ENCODE peak calls at places on chromosome 20, in nine cellular contexts. One of them, this sample, is unnamed.

GRCh38 chr20:8291873-8292272 is 159.8 kb downstream of the PLCB1 start:
- DNase-seq in SK-N-SH: no peak
- DNase-seq in GM06990: no peak
- DNase-seq in globus pallidus: no peak
- DNase-seq in SW480: no peak
- DNase-seq in NCI-H1092 treated with DMSO at 0.1 percent for 48 hours: no peak
- DNase-seq in effector CD4-positive, alpha-beta T cell: no peak
- DNase-seq in stimulated activated CD4-positive, alpha-beta T cell treated with anti-CD3 and anti-CD28 coated beads, TNF-alpha, amount 100 ng/mL, for 24 hours: no peak
- DNase-seq in PC-9: no peak
- DNase-seq in this sample: no peak

GRCh38 chr20:37220255-37220654 is 40.9 kb upstream of the MROH8 start:
- DNase-seq in effector CD4-positive, alpha-beta T cell: no peak
- DNase-seq in SW480: no peak
- DNase-seq in GM06990: no peak
- DNase-seq in stimulated activated CD4-positive, alpha-beta T cell treated with anti-CD3 and anti-CD28 coated beads, TNF-alpha, amount 100 ng/mL, for 24 hours: no peak
- DNase-seq in NCI-H1092 treated with DMSO at 0.1 percent for 48 hours: no peak
- DNase-seq in SK-N-SH: peak; percentile 38
- DNase-seq in PC-9: no peak
- DNase-seq in globus pallidus: no peak
- DNase-seq in this sample: no peak

GRCh38 chr20:19802492-19803158 is 44.6 kb downstream of the RIN2 start:
- DNase-seq in effector CD4-positive, alpha-beta T cell: no peak
- DNase-seq in globus pallidus: no peak
- DNase-seq in stimulated activated CD4-positive, alpha-beta T cell treated with anti-CD3 and anti-CD28 coated beads, TNF-alpha, amount 100 ng/mL, for 24 hours: no peak
- DNase-seq in NCI-H1092 treated with DMSO at 0.1 percent for 48 hours: no peak
- DNase-seq in GM06990: no peak
- DNase-seq in SK-N-SH: no peak
- DNase-seq in PC-9: peak; percentile 68
- DNase-seq in SW480: peak; percentile 67
- DNase-seq in this sample: peak; percentile 65

GRCh38 chr20:64111841-64112641 is 4.7 kb upstream of the NPBWR2 start:
- DNase-seq in PC-9: peak; percentile 13
- DNase-seq in SW480: no peak
- DNase-seq in NCI-H1092 treated with DMSO at 0.1 percent for 48 hours: no peak
- DNase-seq in GM06990: no peak
- DNase-seq in globus pallidus: no peak
- DNase-seq in stimulated activated CD4-positive, alpha-beta T cell treated with anti-CD3 and anti-CD28 coated beads, TNF-alpha, amount 100 ng/mL, for 24 hours: no peak
- DNase-seq in effector CD4-positive, alpha-beta T cell: no peak
- DNase-seq in SK-N-SH: peak; percentile 80
- DNase-seq in this sample: no peak

GRCh38 chr20:26135325-26136110 is 438.9 kb upstream of the ZNF337 start:
- DNase-seq in stimulated activated CD4-positive, alpha-beta T cell treated with anti-CD3 and anti-CD28 coated beads, TNF-alpha, amount 100 ng/mL, for 24 hours: no peak
- DNase-seq in globus pallidus: no peak
- DNase-seq in SW480: no peak
- DNase-seq in GM06990: no peak
- DNase-seq in NCI-H1092 treated with DMSO at 0.1 percent for 48 hours: peak; percentile 90
- DNase-seq in PC-9: no peak
- DNase-seq in SK-N-SH: no peak
- DNase-seq in effector CD4-positive, alpha-beta T cell: no peak
- DNase-seq in this sample: no peak

GRCh38 chr20:35040090-35040489 is 52.5 kb downstream of the TRPC4AP start:
- DNase-seq in SK-N-SH: no peak
- DNase-seq in effector CD4-positive, alpha-beta T cell: no peak
- DNase-seq in PC-9: no peak
- DNase-seq in stimulated activated CD4-positive, alpha-beta T cell treated with anti-CD3 and anti-CD28 coated beads, TNF-alpha, amount 100 ng/mL, for 24 hours: no peak
- DNase-seq in globus pallidus: no peak
- DNase-seq in GM06990: no peak
- DNase-seq in SW480: no peak
- DNase-seq in NCI-H1092 treated with DMSO at 0.1 percent for 48 hours: no peak
- DNase-seq in this sample: no peak

GRCh38 chr20:34316191-34316814 is 13.1 kb upstream of the AHCY start:
- DNase-seq in SK-N-SH: no peak
- DNase-seq in PC-9: peak; percentile 89
- DNase-seq in SW480: peak; percentile 76
- DNase-seq in GM06990: no peak
- DNase-seq in stimulated activated CD4-positive, alpha-beta T cell treated with anti-CD3 and anti-CD28 coated beads, TNF-alpha, amount 100 ng/mL, for 24 hours: no peak
- DNase-seq in NCI-H1092 treated with DMSO at 0.1 percent for 48 hours: no peak
- DNase-seq in effector CD4-positive, alpha-beta T cell: no peak
- DNase-seq in globus pallidus: no peak
- DNase-seq in this sample: peak; percentile 61

GRCh38 chr20:57378107-57378506 is 13.1 kb upstream of the RBM38 start:
- DNase-seq in PC-9: no peak
- DNase-seq in SK-N-SH: no peak
- DNase-seq in effector CD4-positive, alpha-beta T cell: no peak
- DNase-seq in globus pallidus: no peak
- DNase-seq in GM06990: no peak
- DNase-seq in stimulated activated CD4-positive, alpha-beta T cell treated with anti-CD3 and anti-CD28 coated beads, TNF-alpha, amount 100 ng/mL, for 24 hours: no peak
- DNase-seq in SW480: no peak
- DNase-seq in NCI-H1092 treated with DMSO at 0.1 percent for 48 hours: no peak
- DNase-seq in this sample: no peak

GRCh38 chr20:61253264-61253639 is 1.2 kb downstream of the CDH4 start:
- DNase-seq in GM06990: no peak
- DNase-seq in NCI-H1092 treated with DMSO at 0.1 percent for 48 hours: no peak
- DNase-seq in SW480: no peak
- DNase-seq in globus pallidus: no peak
- DNase-seq in stimulated activated CD4-positive, alpha-beta T cell treated with anti-CD3 and anti-CD28 coated beads, TNF-alpha, amount 100 ng/mL, for 24 hours: no peak
- DNase-seq in SK-N-SH: peak; percentile 69
- DNase-seq in effector CD4-positive, alpha-beta T cell: no peak
- DNase-seq in PC-9: no peak
- DNase-seq in this sample: no peak

GRCh38 chr20:62918830-62919229 is 7.5 kb downstream of the DIDO1 start:
- DNase-seq in SK-N-SH: no peak
- DNase-seq in stimulated activated CD4-positive, alpha-beta T cell treated with anti-CD3 and anti-CD28 coated beads, TNF-alpha, amount 100 ng/mL, for 24 hours: no peak
- DNase-seq in GM06990: no peak
- DNase-seq in globus pallidus: no peak
- DNase-seq in SW480: no peak
- DNase-seq in NCI-H1092 treated with DMSO at 0.1 percent for 48 hours: no peak
- DNase-seq in PC-9: no peak
- DNase-seq in effector CD4-positive, alpha-beta T cell: peak; percentile 40
- DNase-seq in this sample: no peak

GRCh38 chr20:1881240-1881835 is 13.9 kb upstream of the SIRPA start:
- DNase-seq in stimulated activated CD4-positive, alpha-beta T cell treated with anti-CD3 and anti-CD28 coated beads, TNF-alpha, amount 100 ng/mL, for 24 hours: no peak
- DNase-seq in GM06990: no peak
- DNase-seq in PC-9: no peak
- DNase-seq in SK-N-SH: no peak
- DNase-seq in effector CD4-positive, alpha-beta T cell: no peak
- DNase-seq in NCI-H1092 treated with DMSO at 0.1 percent for 48 hours: no peak
- DNase-seq in globus pallidus: peak; percentile 73
- DNase-seq in SW480: no peak
- DNase-seq in this sample: no peak

GRCh38 chr20:31836853-31837608 is 8.4 kb downstream of the FOXS1 start:
- DNase-seq in globus pallidus: no peak
- DNase-seq in SK-N-SH: peak; percentile 84
- DNase-seq in effector CD4-positive, alpha-beta T cell: no peak
- DNase-seq in NCI-H1092 treated with DMSO at 0.1 percent for 48 hours: no peak
- DNase-seq in GM06990: no peak
- DNase-seq in SW480: no peak
- DNase-seq in PC-9: no peak
- DNase-seq in stimulated activated CD4-positive, alpha-beta T cell treated with anti-CD3 and anti-CD28 coated beads, TNF-alpha, amount 100 ng/mL, for 24 hours: no peak
- DNase-seq in this sample: no peak

GRCh38 chr20:36317675-36318074 is 11.5 kb downstream of the DLGAP4 start:
- DNase-seq in GM06990: no peak
- DNase-seq in stimulated activated CD4-positive, alpha-beta T cell treated with anti-CD3 and anti-CD28 coated beads, TNF-alpha, amount 100 ng/mL, for 24 hours: no peak
- DNase-seq in PC-9: no peak
- DNase-seq in SK-N-SH: peak; percentile 31
- DNase-seq in SW480: peak; percentile 30
- DNase-seq in NCI-H1092 treated with DMSO at 0.1 percent for 48 hours: no peak
- DNase-seq in globus pallidus: no peak
- DNase-seq in effector CD4-positive, alpha-beta T cell: no peak
- DNase-seq in this sample: no peak

GRCh38 chr20:31709939-31710338 is 12.7 kb downstream of the BCL2L1 start:
- DNase-seq in PC-9: no peak
- DNase-seq in NCI-H1092 treated with DMSO at 0.1 percent for 48 hours: no peak
- DNase-seq in globus pallidus: no peak
- DNase-seq in SW480: no peak
- DNase-seq in stimulated activated CD4-positive, alpha-beta T cell treated with anti-CD3 and anti-CD28 coated beads, TNF-alpha, amount 100 ng/mL, for 24 hours: no peak
- DNase-seq in SK-N-SH: no peak
- DNase-seq in GM06990: no peak
- DNase-seq in effector CD4-positive, alpha-beta T cell: no peak
- DNase-seq in this sample: no peak

GRCh38 chr20:52236292-52236691 is 44.7 kb upstream of the ZFP64 start:
- DNase-seq in stimulated activated CD4-positive, alpha-beta T cell treated with anti-CD3 and anti-CD28 coated beads, TNF-alpha, amount 100 ng/mL, for 24 hours: no peak
- DNase-seq in PC-9: no peak
- DNase-seq in GM06990: no peak
- DNase-seq in NCI-H1092 treated with DMSO at 0.1 percent for 48 hours: no peak
- DNase-seq in SK-N-SH: no peak
- DNase-seq in effector CD4-positive, alpha-beta T cell: no peak
- DNase-seq in globus pallidus: no peak
- DNase-seq in SW480: no peak
- DNase-seq in this sample: no peak

GRCh38 chr20:34283844-34284243 is 19.3 kb downstream of the AHCY start:
- DNase-seq in SK-N-SH: no peak
- DNase-seq in stimulated activated CD4-positive, alpha-beta T cell treated with anti-CD3 and anti-CD28 coated beads, TNF-alpha, amount 100 ng/mL, for 24 hours: no peak
- DNase-seq in globus pallidus: no peak
- DNase-seq in effector CD4-positive, alpha-beta T cell: no peak
- DNase-seq in SW480: no peak
- DNase-seq in NCI-H1092 treated with DMSO at 0.1 percent for 48 hours: no peak
- DNase-seq in PC-9: no peak
- DNase-seq in GM06990: no peak
- DNase-seq in this sample: no peak

GRCh38 chr20:17611540-17612286 is 41.8 kb downstream of the DSTN start:
- DNase-seq in SK-N-SH: peak; percentile 43
- DNase-seq in NCI-H1092 treated with DMSO at 0.1 percent for 48 hours: no peak
- DNase-seq in SW480: no peak
- DNase-seq in stimulated activated CD4-positive, alpha-beta T cell treated with anti-CD3 and anti-CD28 coated beads, TNF-alpha, amount 100 ng/mL, for 24 hours: no peak
- DNase-seq in effector CD4-positive, alpha-beta T cell: no peak
- DNase-seq in globus pallidus: no peak
- DNase-seq in GM06990: no peak
- DNase-seq in PC-9: no peak
- DNase-seq in this sample: no peak

GRCh38 chr20:1888796-1889463 is 6.3 kb upstream of the SIRPA start:
- DNase-seq in NCI-H1092 treated with DMSO at 0.1 percent for 48 hours: no peak
- DNase-seq in GM06990: no peak
- DNase-seq in SK-N-SH: no peak
- DNase-seq in globus pallidus: no peak
- DNase-seq in PC-9: peak; percentile 57
- DNase-seq in SW480: no peak
- DNase-seq in stimulated activated CD4-positive, alpha-beta T cell treated with anti-CD3 and anti-CD28 coated beads, TNF-alpha, amount 100 ng/mL, for 24 hours: no peak
- DNase-seq in effector CD4-positive, alpha-beta T cell: no peak
- DNase-seq in this sample: no peak

GRCh38 chr20:11076434-11076833 is 402.6 kb upstream of the JAG1 start:
- DNase-seq in PC-9: no peak
- DNase-seq in NCI-H1092 treated with DMSO at 0.1 percent for 48 hours: peak; percentile 61
- DNase-seq in stimulated activated CD4-positive, alpha-beta T cell treated with anti-CD3 and anti-CD28 coated beads, TNF-alpha, amount 100 ng/mL, for 24 hours: no peak
- DNase-seq in globus pallidus: no peak
- DNase-seq in SW480: no peak
- DNase-seq in SK-N-SH: peak; percentile 28
- DNase-seq in GM06990: no peak
- DNase-seq in effector CD4-positive, alpha-beta T cell: no peak
- DNase-seq in this sample: no peak

GRCh38 chr20:31485450-31486339 is 10.6 kb downstream of the REM1 start:
- DNase-seq in globus pallidus: peak; percentile 4
- DNase-seq in effector CD4-positive, alpha-beta T cell: no peak
- DNase-seq in NCI-H1092 treated with DMSO at 0.1 percent for 48 hours: no peak
- DNase-seq in GM06990: no peak
- DNase-seq in SW480: no peak
- DNase-seq in stimulated activated CD4-positive, alpha-beta T cell treated with anti-CD3 and anti-CD28 coated beads, TNF-alpha, amount 100 ng/mL, for 24 hours: no peak
- DNase-seq in SK-N-SH: peak; percentile 61
- DNase-seq in PC-9: no peak
- DNase-seq in this sample: no peak

GRCh38 chr20:5660346-5660745 is 89.9 kb upstream of the SHLD1 start:
- DNase-seq in SW480: no peak
- DNase-seq in stimulated activated CD4-positive, alpha-beta T cell treated with anti-CD3 and anti-CD28 coated beads, TNF-alpha, amount 100 ng/mL, for 24 hours: no peak
- DNase-seq in NCI-H1092 treated with DMSO at 0.1 percent for 48 hours: no peak
- DNase-seq in globus pallidus: no peak
- DNase-seq in effector CD4-positive, alpha-beta T cell: no peak
- DNase-seq in GM06990: no peak
- DNase-seq in SK-N-SH: no peak
- DNase-seq in PC-9: no peak
- DNase-seq in this sample: no peak

GRCh38 chr20:50251992-50252491 is 61.4 kb downstream of the CEBPB start:
- DNase-seq in stimulated activated CD4-positive, alpha-beta T cell treated with anti-CD3 and anti-CD28 coated beads, TNF-alpha, amount 100 ng/mL, for 24 hours: no peak
- DNase-seq in PC-9: peak; percentile 95
- DNase-seq in SK-N-SH: no peak
- DNase-seq in globus pallidus: no peak
- DNase-seq in effector CD4-positive, alpha-beta T cell: no peak
- DNase-seq in NCI-H1092 treated with DMSO at 0.1 percent for 48 hours: no peak
- DNase-seq in SW480: no peak
- DNase-seq in GM06990: no peak
- DNase-seq in this sample: no peak

GRCh38 chr20:25288291-25289181 is 40.7 kb downstream of the PYGB start:
- DNase-seq in GM06990: no peak
- DNase-seq in SK-N-SH: no peak
- DNase-seq in stimulated activated CD4-positive, alpha-beta T cell treated with anti-CD3 and anti-CD28 coated beads, TNF-alpha, amount 100 ng/mL, for 24 hours: no peak
- DNase-seq in globus pallidus: no peak
- DNase-seq in NCI-H1092 treated with DMSO at 0.1 percent for 48 hours: no peak
- DNase-seq in PC-9: peak; percentile 34
- DNase-seq in effector CD4-positive, alpha-beta T cell: no peak
- DNase-seq in SW480: no peak
- DNase-seq in this sample: no peak

GRCh38 chr20:20439602-20440001 is 71.7 kb downstream of the INSM1 start:
- DNase-seq in SK-N-SH: no peak
- DNase-seq in stimulated activated CD4-positive, alpha-beta T cell treated with anti-CD3 and anti-CD28 coated beads, TNF-alpha, amount 100 ng/mL, for 24 hours: no peak
- DNase-seq in PC-9: no peak
- DNase-seq in NCI-H1092 treated with DMSO at 0.1 percent for 48 hours: peak; percentile 73
- DNase-seq in SW480: no peak
- DNase-seq in effector CD4-positive, alpha-beta T cell: no peak
- DNase-seq in GM06990: no peak
- DNase-seq in globus pallidus: no peak
- DNase-seq in this sample: no peak

GRCh38 chr20:9942736-9943135 is 92.1 kb upstream of the ANKEF1 start:
- DNase-seq in stimulated activated CD4-positive, alpha-beta T cell treated with anti-CD3 and anti-CD28 coated beads, TNF-alpha, amount 100 ng/mL, for 24 hours: no peak
- DNase-seq in NCI-H1092 treated with DMSO at 0.1 percent for 48 hours: no peak
- DNase-seq in GM06990: no peak
- DNase-seq in globus pallidus: no peak
- DNase-seq in effector CD4-positive, alpha-beta T cell: no peak
- DNase-seq in PC-9: no peak
- DNase-seq in SK-N-SH: no peak
- DNase-seq in SW480: no peak
- DNase-seq in this sample: no peak

GRCh38 chr20:15742076-15742475 is 831.2 kb downstream of the KIF16B start:
- DNase-seq in SK-N-SH: no peak
- DNase-seq in NCI-H1092 treated with DMSO at 0.1 percent for 48 hours: no peak
- DNase-seq in PC-9: no peak
- DNase-seq in effector CD4-positive, alpha-beta T cell: no peak
- DNase-seq in globus pallidus: no peak
- DNase-seq in GM06990: no peak
- DNase-seq in stimulated activated CD4-positive, alpha-beta T cell treated with anti-CD3 and anti-CD28 coated beads, TNF-alpha, amount 100 ng/mL, for 24 hours: no peak
- DNase-seq in SW480: no peak
- DNase-seq in this sample: no peak

GRCh38 chr20:18754030-18754659 is 59.4 kb upstream of the SCP2D1 start:
- DNase-seq in SK-N-SH: no peak
- DNase-seq in GM06990: no peak
- DNase-seq in globus pallidus: no peak
- DNase-seq in effector CD4-positive, alpha-beta T cell: no peak
- DNase-seq in PC-9: no peak
- DNase-seq in SW480: no peak
- DNase-seq in stimulated activated CD4-positive, alpha-beta T cell treated with anti-CD3 and anti-CD28 coated beads, TNF-alpha, amount 100 ng/mL, for 24 hours: no peak
- DNase-seq in NCI-H1092 treated with DMSO at 0.1 percent for 48 hours: no peak
- DNase-seq in this sample: no peak

GRCh38 chr20:35369804-35370203 is 42.0 kb downstream of the UQCC1 start:
- DNase-seq in SK-N-SH: no peak
- DNase-seq in stimulated activated CD4-positive, alpha-beta T cell treated with anti-CD3 and anti-CD28 coated beads, TNF-alpha, amount 100 ng/mL, for 24 hours: no peak
- DNase-seq in PC-9: no peak
- DNase-seq in effector CD4-positive, alpha-beta T cell: no peak
- DNase-seq in GM06990: no peak
- DNase-seq in NCI-H1092 treated with DMSO at 0.1 percent for 48 hours: no peak
- DNase-seq in SW480: no peak
- DNase-seq in globus pallidus: no peak
- DNase-seq in this sample: no peak

GRCh38 chr20:63006611-63007471 is at the start of gene BHLHE23:
- DNase-seq in stimulated activated CD4-positive, alpha-beta T cell treated with anti-CD3 and anti-CD28 coated beads, TNF-alpha, amount 100 ng/mL, for 24 hours: no peak
- DNase-seq in effector CD4-positive, alpha-beta T cell: no peak
- DNase-seq in NCI-H1092 treated with DMSO at 0.1 percent for 48 hours: peak; percentile 14
- DNase-seq in PC-9: no peak
- DNase-seq in globus pallidus: no peak
- DNase-seq in SW480: no peak
- DNase-seq in GM06990: no peak
- DNase-seq in SK-N-SH: no peak
- DNase-seq in this sample: no peak

GRCh38 chr20:44570369-44570768 is 12.0 kb upstream of the PKIG start:
- DNase-seq in PC-9: no peak
- DNase-seq in GM06990: no peak
- DNase-seq in stimulated activated CD4-positive, alpha-beta T cell treated with anti-CD3 and anti-CD28 coated beads, TNF-alpha, amount 100 ng/mL, for 24 hours: no peak
- DNase-seq in NCI-H1092 treated with DMSO at 0.1 percent for 48 hours: no peak
- DNase-seq in SK-N-SH: no peak
- DNase-seq in effector CD4-positive, alpha-beta T cell: no peak
- DNase-seq in globus pallidus: no peak
- DNase-seq in SW480: no peak
- DNase-seq in this sample: no peak

GRCh38 chr20:45445805-45446562 is 23.6 kb upstream of the WFDC2 start:
- DNase-seq in SW480: peak; percentile 61
- DNase-seq in PC-9: no peak
- DNase-seq in SK-N-SH: peak; percentile 53
- DNase-seq in stimulated activated CD4-positive, alpha-beta T cell treated with anti-CD3 and anti-CD28 coated beads, TNF-alpha, amount 100 ng/mL, for 24 hours: no peak
- DNase-seq in effector CD4-positive, alpha-beta T cell: no peak
- DNase-seq in NCI-H1092 treated with DMSO at 0.1 percent for 48 hours: no peak
- DNase-seq in globus pallidus: no peak
- DNase-seq in GM06990: no peak
- DNase-seq in this sample: peak; percentile 19

This sample was measured in LoVo.